ENCODE peak calls at places on chromosome 13, in eight cellular contexts. Y, O, X, J, G, P, T and U are unnamed samples. For H3K27me3 and H3K4me1, the result is how much of the 10 kb centered on the place peaks cover.

GRCh38 chr13:73940098-73940497 is 194.1 kb downstream of the KLF12 start:
- DNase-seq in P (no peak), O (no peak), J (no peak), G (no peak), X (no peak), Y (no peak), T (peak), U (peak)

GRCh38 chr13:114224201-114224600 is 10.5 kb upstream of the CDC16 start:
- DNase-seq in Y (no peak), P (no peak), X (no peak), J (no peak), T (no peak), G (no peak), O (no peak), U (no peak)

GRCh38 chr13:96086736-96087135 is 3.2 kb upstream of the HS6ST3 start:
- DNase-seq in G (no peak), T (no peak), P (no peak), X (no peak), J (no peak), Y (no peak), O (no peak), U (no peak)

GRCh38 chr13:110390572-110390971 is 83.5 kb downstream of the COL4A2 start:
- DNase-seq in P (no peak), X (no peak), T (no peak), G (no peak), J (no peak), O (no peak), Y (peak), U (no peak)

GRCh38 chr13:60572003-60572792 is 175.2 kb downstream of the TDRD3 start:
- DNase-seq in J (no peak), O (no peak), Y (no peak), P (peak), G (no peak), T (no peak), X (no peak), U (no peak)

GRCh38 chr13:21673592-21674270 is 2.9 kb downstream of the FGF9 start:
- DNase-seq in P (peak), T (peak), G (peak), X (no peak), O (no peak), Y (no peak), J (no peak), U (peak)

GRCh38 chr13:109959903-109960302 is 173.5 kb upstream of the IRS2 start:
- DNase-seq in O (no peak), G (no peak), J (no peak), Y (no peak), P (no peak), T (no peak), X (no peak), U (no peak)

GRCh38 chr13:79171131-79172061 is 234.7 kb downstream of the RBM26 start:
- DNase-seq in O (no peak), G (no peak), P (no peak), Y (no peak), T (no peak), J (no peak), X (no peak), U (no peak)

GRCh38 chr13:97235549-97236206 is 13.5 kb downstream of the MBNL2 start:
- DNase-seq in Y (no peak), O (no peak), P (no peak), G (peak), J (no peak), T (no peak), X (no peak), U (no peak)

GRCh38 chr13:112962911-112963625 is 5.9 kb upstream of the MCF2L start:
- DNase-seq in T (no peak), Y (peak), G (peak), O (no peak), P (no peak), X (no peak), J (no peak), U (no peak)

GRCh38 chr13:76014618-76015315 is 378.6 kb downstream of the LMO7 start:
- DNase-seq in X (no peak), Y (no peak), T (no peak), J (no peak), O (no peak), P (no peak), G (no peak), U (peak)

GRCh38 chr13:45737571-45738002 is 35.5 kb downstream of the CBY2 start:
- DNase-seq in O (no peak), T (no peak), X (no peak), J (no peak), G (no peak), P (peak), Y (no peak), U (no peak)

GRCh38 chr13:23718916-23719470 is 148.8 kb downstream of the TNFRSF19 start:
- DNase-seq in X (no peak), P (no peak), Y (no peak), J (no peak), O (no peak), G (no peak), T (no peak), U (no peak)

GRCh38 chr13:92265408-92265807 is 867.0 kb downstream of the GPC5 start:
- DNase-seq in P (no peak), G (no peak), J (no peak), Y (no peak), X (no peak), T (no peak), O (no peak), U (no peak)

GRCh38 chr13:73089216-73089615 is 30.4 kb downstream of the KLF5 start:
- DNase-seq in O (no peak), G (no peak), T (no peak), Y (no peak), X (no peak), P (no peak), J (no peak), U (no peak)

GRCh38 chr13:114033541-114034315 is 59.9 kb upstream of the C13orf46 start:
- DNase-seq in P (no peak), T (no peak), O (no peak), G (no peak), X (no peak), J (no peak), Y (no peak), U (no peak)

GRCh38 chr13:41613984-41614581 is 156.7 kb downstream of the RGCC start:
- DNase-seq in X (no peak), P (no peak), G (no peak), T (peak), J (no peak), Y (peak), O (peak), U (peak)

GRCh38 chr13:20024706-20025105 is 66.2 kb downstream of the ZMYM2 start:
- DNase-seq in O (no peak), P (no peak), T (no peak), X (no peak), Y (no peak), J (no peak), G (no peak), U (no peak)

GRCh38 chr13:63855457-63856118 is 2439.9 kb upstream of the PCDH20 start:
- DNase-seq in G (no peak), Y (no peak), J (no peak), X (no peak), T (no peak), O (no peak), P (no peak), U (no peak)

GRCh38 chr13:71252191-71252704 is 614.8 kb downstream of the DACH1 start:
- DNase-seq in T (no peak), X (no peak), O (no peak), J (no peak), G (no peak), Y (no peak), P (no peak), U (no peak)

GRCh38 chr13:47330031-47330430 is 433.2 kb upstream of the HTR2A start:
- DNase-seq in P (no peak), J (no peak), Y (no peak), T (no peak), G (no peak), O (no peak), X (no peak), U (no peak)

GRCh38 chr13:90315061-90315460 is 1032.4 kb upstream of the MIR17HG start:
- DNase-seq in G (no peak), J (no peak), X (no peak), P (no peak), O (peak), Y (no peak), T (no peak), U (no peak)

GRCh38 chr13:41222259-41222852 is 28.0 kb upstream of the KBTBD7 start:
- DNase-seq in O (peak), Y (no peak), P (peak), T (no peak), J (no peak), X (no peak), G (peak), U (peak)

GRCh38 chr13:30872685-30873443 is 33.2 kb upstream of the MEDAG start:
- DNase-seq in O (no peak), T (no peak), J (no peak), X (no peak), Y (peak), P (peak), G (no peak), U (peak)

GRCh38 chr13:75452564-75452963 is 29.4 kb downstream of the TBC1D4 start:
- DNase-seq in T (no peak), J (no peak), O (no peak), G (no peak), P (no peak), Y (no peak), X (no peak), U (no peak)

GRCh38 chr13:37752156-37752555 is 117.4 kb downstream of the TRPC4 start:
- DNase-seq in Y (no peak), X (no peak), O (no peak), T (no peak), J (no peak), G (no peak), P (no peak), U (no peak)

GRCh38 chr13:111005364-111005763 is 90.5 kb upstream of the ANKRD10 start:
- DNase-seq in Y (no peak), O (no peak), G (no peak), J (no peak), P (no peak), X (no peak), T (no peak), U (no peak)

GRCh38 chr13:82565191-82565590 is 1317.1 kb downstream of the SLITRK1 start:
- DNase-seq in G (no peak), P (no peak), J (no peak), O (no peak), Y (no peak), X (no peak), T (no peak), U (no peak)

GRCh38 chr13:34941436-34941834 is 635 bp upstream of the NBEA start:
- DNase-seq in J (no peak), T (no peak), P (no peak), O (no peak), Y (no peak), X (no peak), G (no peak), U (no peak)

GRCh38 chr13:34941835-34942731 is at the start of gene NBEA:
- DNase-seq in Y (peak), P (peak), O (peak), G (peak), X (peak), J (peak), T (peak), U (peak)

GRCh38 chr13:34942732-34943674 is 933 bp downstream of the NBEA start:
- DNase-seq in G (peak), J (no peak), T (peak), P (peak), O (no peak), Y (peak), X (no peak), U (peak)

GRCh38 chr13:34935841-34936240 is 6.2 kb upstream of the NBEA start:
- DNase-seq in P (no peak), O (no peak), X (no peak), Y (no peak), J (no peak), T (no peak), G (no peak), U (no peak)

DNA sequence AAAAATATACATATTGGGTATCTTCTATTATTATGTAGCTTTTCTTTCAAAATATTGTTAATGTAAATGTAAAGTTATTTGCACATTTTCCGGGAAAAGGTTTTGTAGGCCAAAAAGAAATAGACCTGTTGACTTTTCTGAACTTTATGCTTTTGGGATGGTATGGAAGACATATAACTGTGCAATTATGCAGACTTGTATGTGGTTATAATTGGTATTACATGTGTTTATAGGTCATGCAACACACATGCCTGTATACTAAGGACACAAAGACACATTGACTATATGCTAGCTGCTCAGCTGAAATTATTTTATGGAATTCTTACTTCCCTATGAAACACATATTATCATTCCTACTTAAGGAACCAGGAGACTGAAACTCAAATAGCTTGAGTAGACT is 2.3 kb upstream of the NBEA start:
- DNase-seq in P (no peak), T (no peak), O (no peak), G (no peak), X (no peak), Y (no peak), J (no peak), U (no peak)
- H3K27me3 ChIP-seq in P (under half), T (under half), O (under half), G (under half), X (under half), Y (under half), J (under half), U (under half)

GRCh38 chr13:29845440-29846056 is 4.9 kb downstream of the UBL3 start:
- DNase-seq in T (no peak), G (no peak), O (no peak), P (peak), J (no peak), X (no peak), Y (no peak), U (no peak)
- H3K4me1 ChIP-seq in T (half or more), G (half or more), O (half or more), P (under half), J (under half), X (under half), Y (under half), U (under half)

DNA sequence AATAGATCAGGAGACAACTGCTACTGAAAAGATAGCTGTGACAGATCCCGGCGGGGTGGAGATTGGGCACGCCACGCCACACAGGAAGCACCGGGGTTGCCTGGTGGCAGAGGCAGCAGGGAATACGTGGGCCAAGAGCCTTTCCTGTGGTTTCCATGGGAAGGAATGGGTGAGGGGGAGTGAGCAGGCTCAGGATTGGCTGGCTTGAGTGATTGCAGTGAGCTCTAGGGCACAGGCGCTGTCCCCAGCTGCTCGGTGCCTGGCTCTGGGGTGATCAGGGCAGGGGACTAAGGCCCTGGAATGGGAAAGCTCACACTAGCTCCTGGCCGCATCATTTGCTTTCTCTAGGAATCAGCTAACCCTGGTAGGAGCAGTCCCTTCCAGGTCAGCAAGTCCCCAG is 166.1 kb downstream of the USP12 start:
- DNase-seq in J (no peak), T (no peak), O (no peak), P (no peak), G (no peak), Y (no peak), X (no peak), U (no peak)
- H3K27me3 ChIP-seq in J (under half), T (under half), O (under half), P (under half), G (under half), Y (under half), X (under half), U (under half)

DNA sequence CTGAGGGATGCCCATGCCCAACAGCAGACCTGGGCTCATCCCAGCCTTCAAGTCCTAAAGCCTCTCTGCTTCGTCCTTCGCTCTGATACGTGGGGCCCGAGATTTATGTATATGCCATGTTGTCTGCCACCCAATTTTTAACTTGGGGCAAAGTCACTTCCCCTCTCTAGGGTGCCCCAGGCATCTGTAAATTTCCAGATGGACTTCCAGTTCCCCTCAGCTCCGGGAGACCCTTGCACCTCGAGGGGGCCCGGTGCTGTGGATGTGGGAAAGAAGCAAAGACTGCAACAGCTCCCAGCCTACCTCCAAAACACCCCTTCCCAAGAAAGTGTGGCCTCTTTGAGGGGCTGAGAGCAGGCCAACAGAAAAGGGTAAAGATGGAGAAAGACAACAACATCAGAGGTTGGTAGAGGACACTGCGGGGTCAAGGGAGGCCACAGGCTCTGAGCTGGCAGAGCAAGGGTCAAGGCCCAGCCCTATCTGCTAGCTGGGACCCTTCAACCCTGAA is 97.4 kb downstream of the STK24 start:
- DNase-seq in Y (no peak), P (no peak), O (no peak), X (no peak), J (no peak), G (no peak), T (no peak), U (no peak)
- H3K4me1 ChIP-seq in Y (under half), P (under half), O (under half), X (under half), J (under half), G (half or more), T (half or more), U (half or more)